ENCODE peak calls at places on chromosomes 2 and 18, in ten cellular contexts. One of them, this sample, is unnamed. For H3K4me1, the result is how much of the 10 kb centered on the place peaks cover.

GRCh38 chr2:85216927-85217326 is 83.7 kb downstream of the TCF7L1 start:
- DNase-seq in GM12878: peak
- DNase-seq in K562: no peak
- DNase-seq in A549: no peak
- DNase-seq in prostate gland: no peak
- DNase-seq in thyroid gland: no peak
- DNase-seq in breast epithelium: no peak
- DNase-seq in heart left ventricle: no peak
- DNase-seq in HepG2: no peak
- DNase-seq in IMR-90: no peak
- DNase-seq in this sample: no peak

GRCh38 chr2:210337159-210337558 is 22.2 kb upstream of the MYL1 start:
- DNase-seq in A549: no peak
- DNase-seq in heart left ventricle: no peak
- DNase-seq in IMR-90: no peak
- DNase-seq in thyroid gland: no peak
- DNase-seq in K562: no peak
- DNase-seq in prostate gland: no peak
- DNase-seq in breast epithelium: no peak
- DNase-seq in HepG2: no peak
- DNase-seq in GM12878: no peak
- DNase-seq in this sample: no peak

GRCh38 chr2:38037757-38038615 is 38.0 kb downstream of the CYP1B1 start:
- DNase-seq in prostate gland: peak
- DNase-seq in breast epithelium: no peak
- DNase-seq in HepG2: no peak
- DNase-seq in IMR-90: peak
- DNase-seq in heart left ventricle: no peak
- DNase-seq in A549: no peak
- DNase-seq in thyroid gland: peak
- DNase-seq in K562: no peak
- DNase-seq in GM12878: peak
- DNase-seq in this sample: no peak

GRCh38 chr2:168738057-168738456 is 64.4 kb upstream of the NOSTRIN start:
- DNase-seq in heart left ventricle: no peak
- DNase-seq in HepG2: no peak
- DNase-seq in A549: no peak
- DNase-seq in prostate gland: no peak
- DNase-seq in breast epithelium: no peak
- DNase-seq in K562: no peak
- DNase-seq in thyroid gland: no peak
- DNase-seq in GM12878: no peak
- DNase-seq in IMR-90: no peak
- DNase-seq in this sample: peak

GRCh38 chr2:49251766-49252165 is 97.5 kb upstream of the FSHR start:
- DNase-seq in breast epithelium: no peak
- DNase-seq in prostate gland: no peak
- DNase-seq in IMR-90: peak
- DNase-seq in A549: no peak
- DNase-seq in GM12878: no peak
- DNase-seq in heart left ventricle: no peak
- DNase-seq in thyroid gland: no peak
- DNase-seq in HepG2: no peak
- DNase-seq in K562: no peak
- DNase-seq in this sample: no peak

GRCh38 chr18:48488388-48488850 is 50.4 kb upstream of the CTIF start:
- DNase-seq in HepG2: peak
- DNase-seq in IMR-90: peak
- DNase-seq in breast epithelium: peak
- DNase-seq in heart left ventricle: peak
- DNase-seq in K562: no peak
- DNase-seq in prostate gland: peak
- DNase-seq in thyroid gland: peak
- DNase-seq in GM12878: no peak
- DNase-seq in A549: peak
- DNase-seq in this sample: peak

GRCh38 chr2:217966399-217967068 is 36.3 kb downstream of the TNS1 start:
- DNase-seq in HepG2: no peak
- DNase-seq in IMR-90: peak
- DNase-seq in K562: no peak
- DNase-seq in thyroid gland: no peak
- DNase-seq in heart left ventricle: no peak
- DNase-seq in prostate gland: no peak
- DNase-seq in A549: no peak
- DNase-seq in GM12878: no peak
- DNase-seq in breast epithelium: peak
- DNase-seq in this sample: no peak

GRCh38 chr18:62118324-62118723 is 68.5 kb downstream of the PIGN start:
- DNase-seq in thyroid gland: no peak
- DNase-seq in IMR-90: peak
- DNase-seq in GM12878: no peak
- DNase-seq in K562: no peak
- DNase-seq in HepG2: no peak
- DNase-seq in breast epithelium: no peak
- DNase-seq in heart left ventricle: no peak
- DNase-seq in prostate gland: no peak
- DNase-seq in A549: no peak
- DNase-seq in this sample: no peak

DNA sequence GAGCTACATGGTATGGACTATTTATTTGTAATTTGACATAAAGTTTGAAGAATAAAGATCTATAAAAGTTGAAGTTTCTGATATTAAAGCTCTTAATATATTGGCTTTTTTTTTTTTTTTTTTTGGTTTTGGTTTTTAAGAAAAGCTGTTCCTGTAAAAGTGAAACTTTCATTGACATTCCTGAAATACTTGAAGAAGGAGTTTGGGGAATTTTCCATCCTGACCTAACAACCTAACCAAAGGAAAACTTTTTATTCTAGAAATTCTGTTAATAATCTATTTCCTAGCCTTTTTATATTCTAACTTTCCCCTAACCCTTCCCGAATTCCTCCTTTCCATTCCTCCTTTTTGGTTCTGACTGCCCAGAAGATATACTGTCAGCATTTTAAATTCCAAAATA is 83.7 kb downstream of the ACSL3 start:
- DNase-seq in heart left ventricle: no peak
- DNase-seq in K562: no peak
- DNase-seq in GM12878: no peak
- DNase-seq in IMR-90: peak
- DNase-seq in prostate gland: no peak
- DNase-seq in breast epithelium: no peak
- DNase-seq in thyroid gland: no peak
- DNase-seq in HepG2: no peak
- DNase-seq in A549: no peak
- DNase-seq in this sample: no peak
- H3K27ac ChIP-seq in heart left ventricle: no peak
- H3K27ac ChIP-seq in K562: no peak
- H3K27ac ChIP-seq in GM12878: no peak
- H3K27ac ChIP-seq in IMR-90: peak
- H3K27ac ChIP-seq in prostate gland: no peak
- H3K27ac ChIP-seq in breast epithelium: peak
- H3K27ac ChIP-seq in thyroid gland: no peak
- H3K27ac ChIP-seq in HepG2: no peak
- H3K27ac ChIP-seq in A549: no peak
- H3K27ac ChIP-seq in this sample: no peak

DNA sequence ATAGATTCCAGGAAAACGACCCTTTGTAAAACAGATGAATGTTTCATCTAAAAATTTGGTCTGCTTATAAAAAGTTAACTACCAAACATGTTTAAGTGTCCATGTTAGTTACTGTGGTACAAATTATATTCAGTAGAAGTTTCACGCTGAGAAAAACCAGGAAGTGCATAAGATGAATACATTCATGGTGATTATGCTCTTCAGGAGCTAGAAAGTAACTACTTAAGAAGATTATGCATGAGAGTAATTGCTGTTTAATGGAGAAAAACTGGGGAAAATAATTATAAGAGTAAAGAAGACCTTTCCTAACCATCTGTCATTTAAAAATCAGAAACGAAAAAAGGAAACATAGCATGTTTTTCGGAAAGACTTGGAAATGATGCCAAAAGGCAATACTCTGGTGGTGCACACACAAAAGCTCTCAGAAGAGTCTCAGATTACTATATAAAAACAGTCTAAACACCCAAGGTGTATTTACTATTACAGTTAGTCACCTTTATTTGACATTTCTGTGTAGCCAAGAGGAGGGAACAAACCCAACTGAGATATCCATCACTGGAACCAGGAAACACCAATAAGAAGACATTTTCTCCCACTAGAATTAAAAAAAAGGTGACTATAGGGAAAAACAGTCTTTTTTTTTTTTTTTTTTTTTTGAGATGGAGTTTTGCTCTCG is 38.8 kb upstream of the METTL21A start:
- DNase-seq in prostate gland: no peak
- DNase-seq in breast epithelium: no peak
- DNase-seq in thyroid gland: no peak
- DNase-seq in A549: no peak
- DNase-seq in K562: no peak
- DNase-seq in IMR-90: no peak
- DNase-seq in GM12878: no peak
- DNase-seq in HepG2: no peak
- DNase-seq in heart left ventricle: no peak
- DNase-seq in this sample: no peak
- TF ChIP-seq POLR2A in prostate gland: no peak
- TF ChIP-seq POLR2A in breast epithelium: no peak
- TF ChIP-seq POLR2A in thyroid gland: no peak
- TF ChIP-seq POLR2A in A549: no peak
- TF ChIP-seq POLR2A in K562: no peak
- TF ChIP-seq POLR2A in IMR-90: no peak
- TF ChIP-seq POLR2A in GM12878: no peak
- TF ChIP-seq POLR2A in HepG2: no peak
- TF ChIP-seq POLR2A in heart left ventricle: no peak
- TF ChIP-seq POLR2A in this sample: no peak

GRCh38 chr2:178827111-178827510 is 19.9 kb upstream of the TTN start:
- DNase-seq in A549: no peak
- DNase-seq in IMR-90: no peak
- DNase-seq in heart left ventricle: no peak
- DNase-seq in prostate gland: no peak
- DNase-seq in thyroid gland: no peak
- DNase-seq in HepG2: no peak
- DNase-seq in GM12878: no peak
- DNase-seq in breast epithelium: no peak
- DNase-seq in K562: no peak
- DNase-seq in this sample: no peak

GRCh38 chr2:178827739-178828487 is 20.7 kb upstream of the TTN start:
- DNase-seq in breast epithelium: no peak
- DNase-seq in K562: no peak
- DNase-seq in heart left ventricle: no peak
- DNase-seq in A549: no peak
- DNase-seq in GM12878: no peak
- DNase-seq in HepG2: peak
- DNase-seq in prostate gland: no peak
- DNase-seq in IMR-90: no peak
- DNase-seq in thyroid gland: no peak
- DNase-seq in this sample: no peak

GRCh38 chr2:178829981-178830380 is 22.8 kb upstream of the TTN start:
- DNase-seq in IMR-90: no peak
- DNase-seq in GM12878: no peak
- DNase-seq in breast epithelium: no peak
- DNase-seq in heart left ventricle: no peak
- DNase-seq in HepG2: no peak
- DNase-seq in A549: no peak
- DNase-seq in thyroid gland: no peak
- DNase-seq in prostate gland: no peak
- DNase-seq in K562: no peak
- DNase-seq in this sample: no peak

GRCh38 chr2:178829299-178829698 is 22.1 kb upstream of the TTN start:
- DNase-seq in A549: no peak
- DNase-seq in GM12878: no peak
- DNase-seq in thyroid gland: no peak
- DNase-seq in IMR-90: peak
- DNase-seq in breast epithelium: no peak
- DNase-seq in heart left ventricle: no peak
- DNase-seq in K562: no peak
- DNase-seq in HepG2: no peak
- DNase-seq in prostate gland: no peak
- DNase-seq in this sample: no peak

DNA sequence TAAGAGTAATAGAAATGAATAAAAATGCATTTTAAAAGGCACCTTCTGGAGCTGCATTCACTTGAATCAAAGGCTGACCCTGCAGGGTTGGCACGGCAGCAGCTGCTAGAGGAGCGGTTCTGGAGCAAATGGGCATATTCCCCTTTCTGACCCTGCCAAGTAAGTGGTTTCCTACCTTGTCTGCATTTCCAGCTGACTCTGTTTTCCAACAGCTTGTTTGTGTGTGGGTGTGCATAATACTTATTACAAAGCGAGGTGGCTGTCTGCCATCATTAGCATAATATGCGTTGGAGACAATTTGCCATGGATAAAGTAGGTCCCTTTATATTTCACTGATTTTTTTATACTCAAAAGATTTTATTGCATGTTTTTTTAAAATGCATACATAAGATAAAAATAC is 21.3 kb upstream of the TTN start:
- DNase-seq in thyroid gland: no peak
- DNase-seq in K562: no peak
- DNase-seq in IMR-90: no peak
- DNase-seq in breast epithelium: no peak
- DNase-seq in GM12878: no peak
- DNase-seq in A549: no peak
- DNase-seq in prostate gland: no peak
- DNase-seq in heart left ventricle: no peak
- DNase-seq in HepG2: no peak
- DNase-seq in this sample: no peak
- H3K4me1 ChIP-seq in thyroid gland: under half
- H3K4me1 ChIP-seq in K562: under half
- H3K4me1 ChIP-seq in IMR-90: under half
- H3K4me1 ChIP-seq in breast epithelium: under half
- H3K4me1 ChIP-seq in GM12878: under half
- H3K4me1 ChIP-seq in A549: under half
- H3K4me1 ChIP-seq in prostate gland: under half
- H3K4me1 ChIP-seq in heart left ventricle: under half
- H3K4me1 ChIP-seq in HepG2: under half
- H3K4me1 ChIP-seq in this sample: under half

GRCh38 chr2:205020673-205021072 is 475.4 kb downstream of the PARD3B start:
- DNase-seq in breast epithelium: no peak
- DNase-seq in K562: no peak
- DNase-seq in heart left ventricle: no peak
- DNase-seq in prostate gland: no peak
- DNase-seq in A549: no peak
- DNase-seq in HepG2: peak
- DNase-seq in IMR-90: no peak
- DNase-seq in GM12878: no peak
- DNase-seq in thyroid gland: no peak
- DNase-seq in this sample: no peak

GRCh38 chr2:205013586-205013985 is 468.3 kb downstream of the PARD3B start:
- DNase-seq in GM12878: no peak
- DNase-seq in IMR-90: no peak
- DNase-seq in thyroid gland: no peak
- DNase-seq in K562: no peak
- DNase-seq in prostate gland: no peak
- DNase-seq in heart left ventricle: no peak
- DNase-seq in A549: no peak
- DNase-seq in breast epithelium: no peak
- DNase-seq in HepG2: no peak
- DNase-seq in this sample: no peak

GRCh38 chr2:205017912-205018311 is 472.6 kb downstream of the PARD3B start:
- DNase-seq in heart left ventricle: no peak
- DNase-seq in IMR-90: no peak
- DNase-seq in HepG2: no peak
- DNase-seq in A549: no peak
- DNase-seq in GM12878: no peak
- DNase-seq in thyroid gland: no peak
- DNase-seq in prostate gland: no peak
- DNase-seq in breast epithelium: no peak
- DNase-seq in K562: no peak
- DNase-seq in this sample: no peak

GRCh38 chr2:205012961-205013360 is 467.7 kb downstream of the PARD3B start:
- DNase-seq in prostate gland: no peak
- DNase-seq in HepG2: no peak
- DNase-seq in A549: no peak
- DNase-seq in IMR-90: no peak
- DNase-seq in heart left ventricle: no peak
- DNase-seq in K562: no peak
- DNase-seq in GM12878: no peak
- DNase-seq in breast epithelium: no peak
- DNase-seq in thyroid gland: no peak
- DNase-seq in this sample: no peak

GRCh38 chr2:205017381-205017780 is 472.1 kb downstream of the PARD3B start:
- DNase-seq in prostate gland: no peak
- DNase-seq in GM12878: no peak
- DNase-seq in breast epithelium: no peak
- DNase-seq in IMR-90: no peak
- DNase-seq in thyroid gland: no peak
- DNase-seq in heart left ventricle: no peak
- DNase-seq in HepG2: peak
- DNase-seq in K562: no peak
- DNase-seq in A549: no peak
- DNase-seq in this sample: no peak
- H3K27ac ChIP-seq in prostate gland: no peak
- H3K27ac ChIP-seq in GM12878: no peak
- H3K27ac ChIP-seq in breast epithelium: no peak
- H3K27ac ChIP-seq in IMR-90: no peak
- H3K27ac ChIP-seq in thyroid gland: no peak
- H3K27ac ChIP-seq in heart left ventricle: no peak
- H3K27ac ChIP-seq in HepG2: no peak
- H3K27ac ChIP-seq in K562: no peak
- H3K27ac ChIP-seq in A549: no peak
- H3K27ac ChIP-seq in this sample: no peak

This sample was measured in transverse colon.